ENCODE peak calls at places on chromosomes 11 and 22, in eight cellular contexts. S, X, T, M, W, D, H and B are unnamed samples. For H4K20me1 and H3K36me3, the result is how much of the 10 kb centered on the place peaks cover.

GRCh38 chr11:90476442-90477007 is 253.7 kb upstream of the CHORDC1 start:
- DNase-seq in H (peak), T (peak), D (peak), W (peak), S (peak), X (peak), M (no peak), B (peak)

GRCh38 chr11:34154059-34154875 is 48.8 kb downstream of the NAT10 start:
- DNase-seq in M (no peak), S (peak), X (no peak), H (no peak), T (no peak), W (no peak), D (no peak), B (no peak)

GRCh38 chr22:49514656-49515055 is 313.0 kb downstream of the BRD1 start:
- DNase-seq in X (no peak), W (no peak), H (no peak), M (no peak), S (no peak), D (no peak), T (no peak), B (no peak)

GRCh38 chr22:29733362-29734322 is 13.8 kb downstream of the CABP7 start:
- DNase-seq in X (peak), D (no peak), M (no peak), S (no peak), W (no peak), H (no peak), T (no peak), B (no peak)

GRCh38 chr22:43094085-43094484 is 4.9 kb upstream of the TTLL1 start:
- DNase-seq in S (peak), M (no peak), T (peak), X (no peak), D (no peak), W (peak), H (no peak), B (no peak)

GRCh38 chr11:17578958-17579357 is 31.9 kb downstream of the OTOG start:
- DNase-seq in M (peak), T (no peak), X (no peak), W (no peak), D (no peak), H (no peak), S (no peak), B (no peak)

GRCh38 chr11:35524780-35525179 is 636 bp downstream of the PAMR1 start:
- DNase-seq in X (no peak), T (no peak), W (peak), D (no peak), S (no peak), H (no peak), M (no peak), B (no peak)

GRCh38 chr11:45805305-45806071 is 539 bp downstream of the SLC35C1 start:
- DNase-seq in D (peak), S (no peak), M (peak), W (peak), H (peak), X (no peak), T (peak), B (no peak)

GRCh38 chr22:25069426-25069757 is 116.9 kb downstream of the KIAA1671 start:
- DNase-seq in D (no peak), H (no peak), T (no peak), S (no peak), X (no peak), W (no peak), M (no peak), B (peak)

GRCh38 chr11:129767827-129768226 is 47.8 kb upstream of the TMEM45B start:
- DNase-seq in S (no peak), D (no peak), T (no peak), W (no peak), X (no peak), M (no peak), H (no peak), B (no peak)

GRCh38 chr11:101128571-101129202 is 926 bp downstream of the PGR start:
- DNase-seq in D (no peak), X (peak), M (peak), H (peak), S (no peak), T (no peak), W (no peak), B (no peak)

GRCh38 chr11:61061081-61061826 is 41.0 kb upstream of the CD5 start:
- DNase-seq in T (no peak), M (no peak), H (no peak), X (no peak), S (peak), W (no peak), D (peak), B (peak)

GRCh38 chr11:111733009-111733408 is 33.2 kb downstream of the PPP2R1B start:
- DNase-seq in T (no peak), M (no peak), H (no peak), X (no peak), S (no peak), W (peak), D (no peak), B (no peak)

GRCh38 chr22:36009085-36009484 is 19.5 kb downstream of the RBFOX2 start:
- DNase-seq in H (no peak), X (no peak), M (no peak), T (no peak), S (peak), W (peak), D (no peak), B (no peak)

GRCh38 chr11:48244804-48245203 is at the start of gene OR4X2:
- DNase-seq in D (no peak), H (no peak), W (no peak), M (no peak), S (no peak), T (no peak), X (no peak), B (no peak)

GRCh38 chr11:29518389-29519174 is 498.2 kb downstream of the KCNA4 start:
- DNase-seq in S (peak), H (peak), X (no peak), D (no peak), T (no peak), M (peak), W (no peak), B (no peak)

GRCh38 chr22:49957826-49958461 is 2.6 kb upstream of the PIM3 start:
- DNase-seq in T (no peak), W (no peak), X (no peak), H (no peak), D (no peak), M (no peak), S (no peak), B (no peak)

GRCh38 chr22:20636945-20637344 is 129.5 kb downstream of the MED15 start:
- DNase-seq in X (no peak), W (no peak), H (no peak), M (no peak), D (no peak), T (no peak), S (no peak), B (no peak)

GRCh38 chr22:42662114-42663021 is 13.2 kb upstream of the CYB5R3 start:
- DNase-seq in H (peak), M (peak), T (no peak), S (peak), W (peak), D (no peak), X (peak), B (peak)

GRCh38 chr11:130650456-130651068 is 202.1 kb downstream of the ADAMTS15 start:
- DNase-seq in D (no peak), M (no peak), H (no peak), T (no peak), X (no peak), W (peak), S (no peak), B (no peak)

GRCh38 chr11:22177186-22177585 is 15.7 kb upstream of the ANO5 start:
- DNase-seq in S (no peak), H (peak), W (no peak), D (no peak), X (no peak), T (peak), M (no peak), B (no peak)

GRCh38 chr11:6559375-6559774 is 44.0 kb downstream of the RRP8 start:
- DNase-seq in W (no peak), S (no peak), T (no peak), M (no peak), X (no peak), H (no peak), D (no peak), B (no peak)

GRCh38 chr11:16179668-16180067 is 176.7 kb downstream of the SOX6 start:
- DNase-seq in D (no peak), H (no peak), X (no peak), S (no peak), W (peak), M (no peak), T (no peak), B (no peak)

GRCh38 chr22:34760276-34761008 is 305.5 kb upstream of the ISX start:
- DNase-seq in M (no peak), T (no peak), D (no peak), W (no peak), X (no peak), S (no peak), H (no peak), B (no peak)

GRCh38 chr11:14310696-14311095 is 48.3 kb downstream of the RRAS2 start:
- DNase-seq in T (no peak), D (no peak), M (no peak), X (no peak), H (no peak), S (no peak), W (peak), B (no peak)

GRCh38 chr11:74138572-74138971 is 32.2 kb downstream of the C2CD3 start:
- DNase-seq in W (peak), X (no peak), M (no peak), D (peak), S (no peak), T (peak), H (peak), B (no peak)

GRCh38 chr11:45444796-45445195 is 158.7 kb upstream of the SYT13 start:
- DNase-seq in W (no peak), M (no peak), H (no peak), D (peak), T (no peak), S (no peak), X (no peak), B (no peak)

GRCh38 chr11:6505577-6506240 is 8.6 kb downstream of the DNHD1 start:
- DNase-seq in M (no peak), T (peak), X (peak), W (peak), S (peak), H (peak), D (peak), B (peak)

GRCh38 chr22:27993201-27993635 is 74.2 kb upstream of the PITPNB start:
- DNase-seq in W (no peak), T (no peak), M (no peak), S (no peak), X (no peak), D (no peak), H (no peak), B (no peak)

GRCh38 chr11:67120881-67121710 is 2.0 kb downstream of the KDM2A start:
- DNase-seq in X (no peak), D (no peak), S (peak), M (no peak), T (no peak), H (no peak), W (peak), B (no peak)

GRCh38 chr22:40348025-40348658 is 1.8 kb downstream of the ADSL start:
- DNase-seq in H (peak), X (peak), S (peak), D (no peak), M (no peak), T (peak), W (peak), B (peak)

GRCh38 chr11:128336203-128336602 is 251.2 kb downstream of the ETS1 start:
- DNase-seq in T (peak), X (no peak), D (no peak), H (no peak), W (peak), S (no peak), M (no peak), B (no peak)

GRCh38 chr11:101466352-101466751 is 117.5 kb downstream of the TRPC6 start:
- DNase-seq in X (no peak), W (no peak), M (peak), S (no peak), H (peak), T (no peak), D (no peak), B (no peak)

GRCh38 chr11:64611961-64612646 is 21.1 kb downstream of the SLC22A12 start:
- DNase-seq in W (no peak), T (no peak), X (no peak), S (no peak), H (no peak), M (no peak), D (no peak), B (peak)

GRCh38 chr22:17867160-17867785 is 93.0 kb upstream of the BID start:
- DNase-seq in W (no peak), M (no peak), S (no peak), X (peak), T (no peak), H (no peak), D (no peak), B (peak)

GRCh38 chr11:95788921-95789505 is 569 bp downstream of the FAM76B start:
- DNase-seq in S (peak), H (peak), M (no peak), T (peak), W (peak), D (no peak), X (peak), B (peak)

GRCh38 chr11:46489668-46490560 is 98.3 kb upstream of the CHRM4 start:
- DNase-seq in T (peak), W (peak), S (peak), X (peak), H (peak), M (no peak), D (no peak), B (peak)

GRCh38 chr11:86106916-86107315 is 38.0 kb upstream of the PICALM start:
- DNase-seq in S (no peak), W (peak), M (no peak), D (no peak), X (no peak), H (no peak), T (no peak), B (no peak)

DNA sequence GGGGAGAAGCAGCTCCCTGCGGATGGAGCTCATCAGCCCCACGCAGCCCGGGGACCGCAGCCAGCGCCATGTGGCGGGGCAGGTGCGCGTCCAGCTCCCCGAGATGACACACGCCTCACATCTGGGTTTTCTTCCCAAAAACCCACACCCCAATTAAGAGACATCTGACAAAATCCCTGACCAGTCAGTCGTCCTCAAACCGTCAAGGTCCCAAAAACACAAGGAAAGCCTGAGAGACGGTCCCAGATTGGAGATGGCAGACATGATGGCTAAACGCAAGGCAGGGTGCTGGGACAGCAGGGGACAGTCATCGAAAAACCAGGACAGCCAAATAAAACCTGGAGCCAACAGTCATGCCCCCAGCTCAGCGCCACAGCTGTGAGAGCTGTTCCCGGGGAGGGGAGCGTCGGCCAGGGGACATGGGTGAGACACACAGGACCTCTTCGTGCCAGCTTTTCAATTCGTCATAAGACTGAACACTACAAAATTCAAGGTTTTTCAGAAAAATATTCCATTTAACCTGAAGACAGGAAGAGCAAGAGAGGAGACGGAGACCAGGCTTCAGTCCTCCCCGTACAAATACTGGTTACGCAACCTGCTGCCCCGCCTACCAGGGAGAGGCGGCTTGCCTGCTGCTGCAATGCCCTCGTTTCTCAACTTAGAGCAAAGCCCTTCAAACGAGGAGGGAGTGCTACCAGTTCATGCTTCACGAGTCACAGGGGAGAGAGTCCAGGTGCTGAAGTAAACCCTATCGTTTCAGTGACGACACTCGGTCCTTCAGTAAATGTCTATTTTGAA is 10.5 kb downstream of the TOLLIP start:
- DNase-seq in X (no peak), M (peak), D (peak), W (peak), H (peak), T (peak), S (no peak), B (no peak)
- H4K20me1 ChIP-seq in X (under half), M (under half), D (under half), W (half or more), H (under half), T (under half), S (under half), B (half or more)

GRCh38 chr11:68373189-68373809 is 60.9 kb downstream of the LRP5 start:
- DNase-seq in D (no peak), H (no peak), X (peak), T (no peak), M (no peak), S (no peak), W (peak), B (no peak)
- H3K27ac ChIP-seq in D (no peak), H (no peak), X (peak), T (peak), M (no peak), S (no peak), W (peak), B (no peak)

GRCh38 chr22:32853662-32854061 is 52.2 kb downstream of the TIMP3 start:
- DNase-seq in W (no peak), D (no peak), X (no peak), T (no peak), S (no peak), H (no peak), M (no peak), B (no peak)
- H3K36me3 ChIP-seq in W (half or more), D (under half), X (under half), T (under half), S (under half), H (under half), M (under half), B (under half)

GRCh38 chr11:72249961-72250360 is 6.0 kb upstream of the PHOX2A start:
- DNase-seq in S (no peak), T (no peak), W (no peak), H (no peak), X (no peak), D (no peak), M (no peak), B (no peak)

GRCh38 chr11:72244317-72245231 is 598 bp upstream of the PHOX2A start:
- DNase-seq in D (no peak), M (peak), X (peak), S (no peak), T (no peak), W (no peak), H (peak), B (no peak)

GRCh38 chr11:72245232-72245816 is 1.3 kb upstream of the PHOX2A start:
- DNase-seq in S (no peak), X (no peak), M (peak), W (no peak), T (no peak), H (peak), D (no peak), B (no peak)

GRCh38 chr11:72250661-72251465 is 6.9 kb upstream of the PHOX2A start:
- DNase-seq in W (no peak), S (no peak), X (no peak), H (no peak), T (no peak), M (peak), D (no peak), B (no peak)

GRCh38 chr11:72247584-72247983 is 3.6 kb upstream of the PHOX2A start:
- DNase-seq in T (no peak), W (no peak), S (no peak), H (no peak), X (no peak), M (no peak), D (no peak), B (no peak)
- H4K20me1 ChIP-seq in T (under half), W (under half), S (under half), H (under half), X (under half), M (under half), D (under half), B (under half)

GRCh38 chr11:66048525-66049313 is at the start of gene GAL3ST3:
- DNase-seq in S (no peak), W (no peak), T (no peak), D (no peak), M (peak), H (peak), X (peak), B (no peak)
- H3K27ac ChIP-seq in S (no peak), W (no peak), T (no peak), D (no peak), M (no peak), H (no peak), X (peak), B (no peak)

DNA sequence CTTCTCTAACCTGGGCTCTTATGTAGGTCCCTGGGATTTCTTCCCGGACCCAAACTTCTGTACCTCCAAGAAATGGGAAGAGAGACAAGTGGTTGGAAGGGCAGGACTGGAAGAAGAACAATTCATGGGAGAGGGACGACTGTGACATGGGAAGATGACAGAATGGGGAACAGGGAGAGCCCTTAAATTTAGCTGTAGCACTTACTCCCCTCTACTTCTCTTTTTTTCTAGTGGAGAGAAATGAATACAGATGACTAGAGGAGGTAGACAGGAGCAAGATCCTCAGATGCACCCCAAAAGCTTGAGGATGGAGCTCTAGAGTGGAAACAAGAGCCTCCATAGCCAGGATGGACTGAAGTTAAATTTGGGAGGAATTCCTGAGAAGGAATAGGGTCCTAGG is 2.3 kb downstream of the RHOG start:
- DNase-seq in S (no peak), W (no peak), X (no peak), H (no peak), D (no peak), T (no peak), M (no peak), B (no peak)
- H3K36me3 ChIP-seq in S (under half), W (under half), X (under half), H (under half), D (under half), T (under half), M (under half), B (under half)